ENCODE peak calls at places on chromosomes 7 and 10, in seven cellular contexts. H is cardiac muscle cell, Z is brain microvascular endothelial cell, M is heart left ventricle, A is left ventricle myocardium inferior, Y is ovary, K is RWPE1. R is an unnamed sample.

GRCh38 chr10:30488319-30488718 is 54.3 kb downstream of the MAP3K8 start:
- DNase-seq in H (no peak), Z (no peak), M (no peak), A (no peak), Y (no peak), K (no peak), R (no peak)

GRCh38 chr7:15891151-15891842 is 204.8 kb upstream of the MEOX2 start:
- DNase-seq in H (no peak), Z (peak), M (no peak), A (no peak), Y (no peak), K (no peak), R (no peak)

GRCh38 chr10:13414855-13415254 is 66.8 kb upstream of the SEPHS1 start:
- DNase-seq in H (peak), Z (peak), M (no peak), A (no peak), Y (no peak), K (no peak), R (no peak)

GRCh38 chr10:114453576-114453975 is 49.3 kb upstream of the AFAP1L2 start:
- DNase-seq in H (no peak), Z (no peak), M (no peak), A (no peak), Y (no peak), K (no peak), R (no peak)

GRCh38 chr10:96758423-96758822 is 38.1 kb upstream of the PIK3AP1 start:
- DNase-seq in H (no peak), Z (no peak), M (peak), A (no peak), Y (no peak), K (no peak), R (no peak)

GRCh38 chr10:111208951-111209350 is 132.1 kb downstream of the ADRA2A start:
- DNase-seq in H (no peak), Z (no peak), M (no peak), A (no peak), Y (no peak), K (no peak), R (no peak)

GRCh38 chr7:26670841-26671240 is 193.5 kb downstream of the SKAP2 start:
- DNase-seq in H (no peak), Z (no peak), M (no peak), A (no peak), Y (no peak), K (no peak), R (no peak)

GRCh38 chr7:148340438-148340837 is 250.1 kb upstream of the C7orf33 start:
- DNase-seq in H (no peak), Z (no peak), M (no peak), A (no peak), Y (no peak), K (no peak), R (no peak)

GRCh38 chr7:50164552-50165220 is 71.6 kb upstream of the ZPBP start:
- DNase-seq in H (no peak), Z (no peak), M (no peak), A (no peak), Y (no peak), K (no peak), R (no peak)

GRCh38 chr10:13685885-13686284 is 99.1 kb downstream of the PRPF18 start:
- DNase-seq in H (no peak), Z (no peak), M (peak), A (peak), Y (no peak), K (no peak), R (no peak)

GRCh38 chr7:115008465-115009114 is 86.7 kb downstream of the MDFIC start:
- DNase-seq in H (no peak), Z (peak), M (peak), A (peak), Y (peak), K (no peak), R (peak)

GRCh38 chr10:62614389-62615157 is 189.9 kb upstream of the ADO start:
- DNase-seq in H (no peak), Z (peak), M (no peak), A (no peak), Y (no peak), K (peak), R (no peak)

GRCh38 chr7:158052381-158053095 is 535.1 kb downstream of the PTPRN2 start:
- DNase-seq in H (no peak), Z (no peak), M (no peak), A (no peak), Y (peak), K (no peak), R (no peak)

GRCh38 chr7:46032353-46032752 is 111.3 kb upstream of the IGFBP3 start:
- DNase-seq in H (no peak), Z (no peak), M (no peak), A (no peak), Y (no peak), K (no peak), R (no peak)
- H3K27ac ChIP-seq in H (no peak), Z (no peak), M (no peak), A (no peak), Y (no peak), K (no peak), R (no peak)

GRCh38 chr7:111266613-111267012 is 175.7 kb downstream of the LRRN3 start:
- DNase-seq in H (no peak), Z (peak), M (no peak), A (no peak), Y (no peak), K (no peak), R (no peak)
- H3K27ac ChIP-seq in H (no peak), Z (no peak), M (no peak), A (no peak), Y (no peak), K (no peak), R (peak)

GRCh38 chr10:32379950-32380547 is 33.1 kb upstream of the EPC1 start:
- DNase-seq in H (peak), Z (no peak), M (no peak), A (no peak), Y (no peak), K (no peak), R (no peak)
- H3K27ac ChIP-seq in H (peak), Z (no peak), M (no peak), A (peak), Y (peak), K (no peak), R (peak)

DNA sequence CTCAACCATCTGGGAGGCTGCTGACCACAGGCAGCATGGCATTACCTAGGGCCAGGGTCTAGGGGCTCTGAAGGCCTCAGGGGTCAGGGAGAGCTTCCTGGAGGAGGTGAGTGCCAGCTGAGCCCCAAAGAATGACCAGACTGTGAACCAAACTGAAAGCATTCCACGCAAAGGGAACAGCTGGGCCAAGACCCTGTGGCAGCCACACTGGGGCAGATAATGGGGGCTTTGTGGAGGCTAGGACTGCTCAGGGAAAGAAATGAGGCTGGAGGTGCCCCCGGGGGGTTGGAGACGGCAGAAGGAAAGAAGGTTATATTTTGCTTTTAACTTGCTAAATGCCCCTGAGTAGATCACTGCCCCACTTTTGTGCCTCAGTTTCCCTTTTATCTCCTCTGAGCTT is 57.6 kb downstream of the ZMIZ1 start:
- DNase-seq in H (no peak), Z (no peak), M (no peak), A (no peak), Y (no peak), K (no peak), R (no peak)
- H3K27ac ChIP-seq in H (peak), Z (no peak), M (no peak), A (peak), Y (peak), K (peak), R (no peak)

DNA sequence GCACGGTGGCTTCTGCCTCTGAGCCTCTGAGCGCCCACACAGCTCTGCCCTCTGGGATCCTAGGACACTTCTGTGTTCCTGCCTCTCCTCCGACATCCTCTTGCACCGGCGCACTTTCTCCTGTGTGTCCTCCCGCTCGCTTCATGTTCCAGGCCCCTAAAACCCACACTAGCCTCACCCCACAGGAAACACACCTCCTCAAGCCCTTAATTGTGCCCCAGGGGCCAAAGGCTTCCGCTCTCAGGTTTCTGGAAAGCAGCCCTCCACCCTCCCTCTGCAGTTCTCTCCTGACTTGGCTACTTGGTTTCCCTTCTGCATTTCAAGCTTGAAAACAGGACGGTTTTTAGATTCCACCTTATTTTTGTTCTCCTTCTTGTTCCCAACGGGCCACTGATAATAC is 7.3 kb downstream of the GFRA1 start:
- DNase-seq in H (no peak), Z (no peak), M (no peak), A (no peak), Y (no peak), K (no peak), R (no peak)
- H3K27ac ChIP-seq in H (no peak), Z (no peak), M (no peak), A (no peak), Y (no peak), K (no peak), R (no peak)

GRCh38 chr10:77879065-77879464 is 47.5 kb downstream of the DLG5 start:
- DNase-seq in H (no peak), Z (no peak), M (no peak), A (no peak), Y (no peak), K (no peak), R (no peak)
- H3K27ac ChIP-seq in H (peak), Z (no peak), M (no peak), A (no peak), Y (no peak), K (peak), R (no peak)

DNA sequence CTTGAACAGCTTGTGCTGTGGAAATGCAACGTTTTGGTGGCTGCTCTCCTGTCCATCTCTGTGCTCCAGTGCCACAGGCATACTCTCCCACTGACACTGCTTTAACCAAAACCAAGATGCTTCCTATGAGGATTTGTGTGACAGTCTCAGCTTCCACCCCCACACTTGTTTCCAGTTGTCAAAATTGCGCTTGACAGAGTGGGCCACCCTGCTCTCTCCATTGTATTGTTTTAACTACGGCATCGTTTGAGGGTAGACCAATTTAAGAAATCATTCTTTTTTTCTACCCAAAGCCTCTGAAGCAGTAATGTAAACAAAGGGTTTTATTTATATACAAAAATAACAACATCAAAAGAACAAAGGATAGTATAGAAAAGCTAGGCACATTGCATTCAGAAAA is 178.0 kb downstream of the INHBA start:
- DNase-seq in H (no peak), Z (no peak), M (no peak), A (no peak), Y (no peak), K (no peak), R (no peak)
- H3K27ac ChIP-seq in H (no peak), Z (no peak), M (no peak), A (no peak), Y (no peak), K (no peak), R (no peak)

GRCh38 chr7:97001221-97001620 is 4.1 kb upstream of the DLX6 start:
- DNase-seq in H (no peak), Z (no peak), M (no peak), A (no peak), Y (no peak), K (no peak), R (no peak)

GRCh38 chr7:97003262-97004236 is 1.8 kb upstream of the DLX6 start:
- DNase-seq in H (no peak), Z (no peak), M (no peak), A (no peak), Y (no peak), K (no peak), R (no peak)

GRCh38 chr7:97002555-97003261 is 2.6 kb upstream of the DLX6 start:
- DNase-seq in H (no peak), Z (no peak), M (no peak), A (no peak), Y (no peak), K (no peak), R (no peak)

GRCh38 chr7:97004237-97004930 is 969 bp upstream of the DLX6 start:
- DNase-seq in H (no peak), Z (no peak), M (no peak), A (no peak), Y (no peak), K (no peak), R (no peak)

DNA sequence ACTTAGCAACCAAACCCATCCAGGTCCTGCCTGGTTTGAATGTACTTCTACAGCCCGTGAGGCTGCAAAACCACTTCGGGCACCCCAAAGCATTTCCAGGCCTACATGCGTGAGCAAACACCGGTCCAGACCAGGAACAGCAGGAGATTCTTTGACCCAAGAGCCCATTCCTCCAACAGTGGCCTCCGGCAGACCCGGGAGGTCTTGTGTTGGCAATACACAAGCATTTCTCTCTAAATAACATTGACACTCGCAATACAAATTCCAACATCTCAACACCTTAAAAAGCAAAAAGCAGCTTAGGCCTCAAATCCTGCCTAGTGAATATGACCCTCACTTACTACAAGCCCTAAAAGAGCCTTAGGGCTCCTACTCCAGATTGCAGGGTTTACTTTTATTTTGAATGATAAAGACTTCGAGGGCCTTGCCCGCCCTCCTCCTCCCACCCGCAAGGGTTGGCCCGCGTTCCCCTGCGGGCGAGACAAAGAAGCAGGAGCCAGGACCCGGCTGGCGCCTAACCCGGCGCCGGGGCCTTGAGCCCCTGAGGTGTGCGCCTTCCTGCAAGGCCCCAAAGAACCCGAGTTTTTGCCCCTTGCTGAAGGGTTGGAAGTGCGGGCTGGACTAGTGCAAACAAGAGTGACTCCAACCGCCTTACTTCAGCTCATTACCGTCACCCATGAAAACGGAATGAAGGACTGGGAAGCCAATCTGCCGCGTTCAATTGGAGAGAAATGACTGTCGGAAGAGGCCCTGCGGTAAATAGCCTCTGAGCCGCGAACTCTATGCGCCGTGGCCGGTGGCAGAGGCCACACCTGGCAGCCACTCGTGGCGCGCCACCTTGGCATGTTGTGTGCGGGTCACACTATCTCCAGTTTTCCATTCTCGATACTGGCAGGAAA is 3.4 kb upstream of the DLX6 start:
- DNase-seq in H (no peak), Z (no peak), M (no peak), A (no peak), Y (no peak), K (no peak), R (no peak)
- H3K27ac ChIP-seq in H (no peak), Z (no peak), M (no peak), A (no peak), Y (no peak), K (no peak), R (no peak)